ENCODE peak calls at places on chromosome 17, in six cellular contexts. One of them, this sample, is unnamed.

GRCh38 chr17:40075216-40076100 is 12.7 kb downstream of the THRA start:
- DNase-seq in heart right ventricle: peak; percentile 85
- DNase-seq in small intestine: peak; percentile 93
- DNase-seq in A673: peak; percentile 44
- DNase-seq in body of pancreas: peak; percentile 98
- DNase-seq in adrenal gland: peak; percentile 82
- DNase-seq in this sample: peak; percentile 85

GRCh38 chr17:80455328-80455710 is 21.1 kb downstream of the NPTX1 start:
- DNase-seq in heart right ventricle: peak; percentile 67
- DNase-seq in small intestine: no peak
- DNase-seq in A673: no peak
- DNase-seq in body of pancreas: peak; percentile 58
- DNase-seq in adrenal gland: peak; percentile 77
- DNase-seq in this sample: no peak

GRCh38 chr17:30203471-30203981 is 32.0 kb downstream of the SLC6A4 start:
- DNase-seq in heart right ventricle: no peak
- DNase-seq in small intestine: no peak
- DNase-seq in A673: no peak
- DNase-seq in body of pancreas: no peak
- DNase-seq in adrenal gland: no peak
- DNase-seq in this sample: no peak

GRCh38 chr17:59844884-59845594 is 47.7 kb downstream of the TUBD1 start:
- DNase-seq in heart right ventricle: no peak
- DNase-seq in small intestine: no peak
- DNase-seq in A673: no peak
- DNase-seq in body of pancreas: no peak
- DNase-seq in adrenal gland: no peak
- DNase-seq in this sample: no peak

GRCh38 chr17:36686123-36686669 is 84.8 kb downstream of the MRM1 start:
- DNase-seq in heart right ventricle: no peak
- DNase-seq in small intestine: no peak
- DNase-seq in A673: no peak
- DNase-seq in body of pancreas: no peak
- DNase-seq in adrenal gland: no peak
- DNase-seq in this sample: no peak

GRCh38 chr17:5000237-5000639 is 2.5 kb downstream of the KIF1C start:
- DNase-seq in heart right ventricle: peak; percentile 87
- DNase-seq in small intestine: no peak
- DNase-seq in A673: no peak
- DNase-seq in body of pancreas: peak; percentile 64
- DNase-seq in adrenal gland: peak; percentile 60
- DNase-seq in this sample: peak; percentile 88

GRCh38 chr17:34842235-34842634 is 119.0 kb downstream of the CCT6B start:
- DNase-seq in heart right ventricle: no peak
- DNase-seq in small intestine: no peak
- DNase-seq in A673: no peak
- DNase-seq in body of pancreas: no peak
- DNase-seq in adrenal gland: no peak
- DNase-seq in this sample: no peak

GRCh38 chr17:28384281-28385036 is 13.0 kb downstream of the SARM1 start:
- DNase-seq in heart right ventricle: peak; percentile 42
- DNase-seq in small intestine: peak; percentile 92
- DNase-seq in A673: no peak
- DNase-seq in body of pancreas: peak; percentile 93
- DNase-seq in adrenal gland: no peak
- DNase-seq in this sample: peak; percentile 49

GRCh38 chr17:80009391-80010282 is 26.0 kb downstream of the TBC1D16 start:
- DNase-seq in heart right ventricle: no peak
- DNase-seq in small intestine: no peak
- DNase-seq in A673: no peak
- DNase-seq in body of pancreas: no peak
- DNase-seq in adrenal gland: no peak
- DNase-seq in this sample: no peak

GRCh38 chr17:81397314-81398169 is 2.3 kb downstream of the BAHCC1 start:
- DNase-seq in heart right ventricle: no peak
- DNase-seq in small intestine: peak; percentile 59
- DNase-seq in A673: peak; percentile 86
- DNase-seq in body of pancreas: peak; percentile 60
- DNase-seq in adrenal gland: no peak
- DNase-seq in this sample: no peak

GRCh38 chr17:48757524-48757961 is 29.0 kb upstream of the HOXB13 start:
- DNase-seq in heart right ventricle: no peak
- DNase-seq in small intestine: no peak
- DNase-seq in A673: peak; percentile 16
- DNase-seq in body of pancreas: no peak
- DNase-seq in adrenal gland: no peak
- DNase-seq in this sample: no peak

GRCh38 chr17:82203920-82204319 is 8.7 kb downstream of the CCDC57 start:
- DNase-seq in heart right ventricle: no peak
- DNase-seq in small intestine: no peak
- DNase-seq in A673: no peak
- DNase-seq in body of pancreas: no peak
- DNase-seq in adrenal gland: no peak
- DNase-seq in this sample: no peak

GRCh38 chr17:9108166-9108565 is 86.9 kb downstream of the NTN1 start:
- DNase-seq in heart right ventricle: no peak
- DNase-seq in small intestine: no peak
- DNase-seq in A673: no peak
- DNase-seq in body of pancreas: no peak
- DNase-seq in adrenal gland: no peak
- DNase-seq in this sample: no peak

GRCh38 chr17:46732754-46733398 is 85.6 kb downstream of the WNT3 start:
- DNase-seq in heart right ventricle: no peak
- DNase-seq in small intestine: no peak
- DNase-seq in A673: peak; percentile 77
- DNase-seq in body of pancreas: no peak
- DNase-seq in adrenal gland: no peak
- DNase-seq in this sample: no peak

GRCh38 chr17:80927791-80928216 is 63.8 kb upstream of the CHMP6 start:
- DNase-seq in heart right ventricle: no peak
- DNase-seq in small intestine: no peak
- DNase-seq in A673: peak; percentile 14
- DNase-seq in body of pancreas: no peak
- DNase-seq in adrenal gland: no peak
- DNase-seq in this sample: no peak

GRCh38 chr17:44386182-44386525 is 3.3 kb downstream of the ITGA2B start:
- DNase-seq in heart right ventricle: no peak
- DNase-seq in small intestine: no peak
- DNase-seq in A673: no peak
- DNase-seq in body of pancreas: no peak
- DNase-seq in adrenal gland: no peak
- DNase-seq in this sample: no peak

GRCh38 chr17:8341456-8341855 is 1.8 kb downstream of the ODF4 start:
- DNase-seq in heart right ventricle: no peak
- DNase-seq in small intestine: no peak
- DNase-seq in A673: no peak
- DNase-seq in body of pancreas: no peak
- DNase-seq in adrenal gland: no peak
- DNase-seq in this sample: no peak

GRCh38 chr17:10295728-10296343 is 77.0 kb downstream of the MYH13 start:
- DNase-seq in heart right ventricle: peak; percentile 21
- DNase-seq in small intestine: peak; percentile 51
- DNase-seq in A673: peak; percentile 76
- DNase-seq in body of pancreas: no peak
- DNase-seq in adrenal gland: peak; percentile 42
- DNase-seq in this sample: peak; percentile 37

GRCh38 chr17:9959377-9959981 is 54.4 kb upstream of the RCVRN start:
- DNase-seq in heart right ventricle: peak; percentile 42
- DNase-seq in small intestine: no peak
- DNase-seq in A673: peak; percentile 61
- DNase-seq in body of pancreas: no peak
- DNase-seq in adrenal gland: no peak
- DNase-seq in this sample: no peak

GRCh38 chr17:50425682-50426471 is at the start of gene ACSF2:
- DNase-seq in heart right ventricle: peak; percentile 82
- DNase-seq in small intestine: peak; percentile 75
- DNase-seq in A673: peak; percentile 71
- DNase-seq in body of pancreas: peak; percentile 73
- DNase-seq in adrenal gland: peak; percentile 81
- DNase-seq in this sample: peak; percentile 76

GRCh38 chr17:14261406-14261805 is 24.7 kb upstream of the CDRT15 start:
- DNase-seq in heart right ventricle: no peak
- DNase-seq in small intestine: no peak
- DNase-seq in A673: no peak
- DNase-seq in body of pancreas: no peak
- DNase-seq in adrenal gland: no peak
- DNase-seq in this sample: no peak

DNA sequence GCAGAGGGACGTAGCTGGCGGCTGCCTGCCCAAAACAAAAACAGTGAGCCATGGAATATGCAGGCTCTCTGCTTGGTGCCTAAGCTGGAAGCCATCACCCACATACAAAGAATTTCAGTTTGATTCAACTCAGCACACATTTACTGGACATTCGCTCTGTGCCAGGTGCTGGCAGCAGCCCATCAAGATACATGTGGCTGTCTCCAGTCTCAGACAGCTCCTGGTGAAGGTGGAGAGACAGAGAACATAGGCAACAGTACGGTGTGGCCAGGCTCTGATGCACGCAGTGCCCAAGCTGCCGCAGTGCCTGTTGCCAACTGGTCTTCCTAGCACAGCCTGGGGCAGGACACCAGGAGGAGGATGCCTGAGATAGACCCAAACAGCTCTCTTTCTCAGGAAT is 88.5 kb downstream of the AIPL1 start:
- DNase-seq in heart right ventricle: no peak
- DNase-seq in small intestine: no peak
- DNase-seq in A673: no peak
- DNase-seq in body of pancreas: no peak
- DNase-seq in adrenal gland: no peak
- DNase-seq in this sample: no peak
- H3K27ac ChIP-seq in heart right ventricle: no peak overlapping the region
- H3K27ac ChIP-seq in small intestine: no peak overlapping the region
- H3K27ac ChIP-seq in A673: no peak overlapping the region
- H3K27ac ChIP-seq in body of pancreas: no peak overlapping the region
- H3K27ac ChIP-seq in adrenal gland: no peak overlapping the region
- H3K27ac ChIP-seq in this sample: no peak overlapping the region

GRCh38 chr17:20009052-20009301 is 182 bp upstream of the SPECC1 start:
- DNase-seq in heart right ventricle: no peak
- DNase-seq in small intestine: no peak
- DNase-seq in A673: no peak
- DNase-seq in body of pancreas: no peak
- DNase-seq in adrenal gland: no peak
- DNase-seq in this sample: no peak

GRCh38 chr17:20009302-20010098 is at the start of gene SPECC1:
- DNase-seq in heart right ventricle: peak; percentile 87
- DNase-seq in small intestine: peak; percentile 63
- DNase-seq in A673: peak; percentile 79
- DNase-seq in body of pancreas: peak; percentile 76
- DNase-seq in adrenal gland: peak; percentile 52
- DNase-seq in this sample: peak; percentile 84

GRCh38 chr17:20010886-20011402 is 1.8 kb downstream of the SPECC1 start:
- DNase-seq in heart right ventricle: no peak
- DNase-seq in small intestine: no peak
- DNase-seq in A673: no peak
- DNase-seq in body of pancreas: no peak
- DNase-seq in adrenal gland: no peak
- DNase-seq in this sample: no peak

GRCh38 chr17:20010099-20010863 is 1.1 kb downstream of the SPECC1 start:
- DNase-seq in heart right ventricle: peak; percentile 20
- DNase-seq in small intestine: peak; percentile 45
- DNase-seq in A673: peak; percentile 71
- DNase-seq in body of pancreas: peak; percentile 62
- DNase-seq in adrenal gland: peak; percentile 58
- DNase-seq in this sample: peak; percentile 28

GRCh38 chr17:20008242-20009051 is 712 bp upstream of the SPECC1 start:
- DNase-seq in heart right ventricle: peak; percentile 35
- DNase-seq in small intestine: peak; percentile 15
- DNase-seq in A673: no peak
- DNase-seq in body of pancreas: peak; percentile 30
- DNase-seq in adrenal gland: peak; percentile 25
- DNase-seq in this sample: peak; percentile 20
- H3K4me1 ChIP-seq in heart right ventricle: peaks cover 17% of the 10 kb centered on the region
- H3K4me1 ChIP-seq in small intestine: no peaks in the 10 kb centered on the region
- H3K4me1 ChIP-seq in A673: peaks cover 5% of the 10 kb centered on the region
- H3K4me1 ChIP-seq in body of pancreas: peaks cover 20% of the 10 kb centered on the region
- H3K4me1 ChIP-seq in adrenal gland: peaks cover 4% of the 10 kb centered on the region
- H3K4me1 ChIP-seq in this sample: peaks cover 18% of the 10 kb centered on the region

GRCh38 chr17:16072031-16072430 is 72.4 kb downstream of the TTC19 start:
- DNase-seq in heart right ventricle: no peak
- DNase-seq in small intestine: no peak
- DNase-seq in A673: no peak
- DNase-seq in body of pancreas: no peak
- DNase-seq in adrenal gland: no peak
- DNase-seq in this sample: no peak

GRCh38 chr17:16074423-16074822 is 74.8 kb downstream of the TTC19 start:
- DNase-seq in heart right ventricle: no peak
- DNase-seq in small intestine: no peak
- DNase-seq in A673: no peak
- DNase-seq in body of pancreas: no peak
- DNase-seq in adrenal gland: no peak
- DNase-seq in this sample: no peak

GRCh38 chr17:16068323-16068722 is 68.7 kb downstream of the TTC19 start:
- DNase-seq in heart right ventricle: no peak
- DNase-seq in small intestine: no peak
- DNase-seq in A673: no peak
- DNase-seq in body of pancreas: no peak
- DNase-seq in adrenal gland: no peak
- DNase-seq in this sample: no peak

GRCh38 chr17:16075949-16076348 is 76.3 kb downstream of the TTC19 start:
- DNase-seq in heart right ventricle: no peak
- DNase-seq in small intestine: no peak
- DNase-seq in A673: no peak
- DNase-seq in body of pancreas: no peak
- DNase-seq in adrenal gland: no peak
- DNase-seq in this sample: no peak

GRCh38 chr17:16073845-16074244 is 74.2 kb downstream of the TTC19 start:
- DNase-seq in heart right ventricle: no peak
- DNase-seq in small intestine: no peak
- DNase-seq in A673: no peak
- DNase-seq in body of pancreas: no peak
- DNase-seq in adrenal gland: no peak
- DNase-seq in this sample: no peak
- H3K36me3 ChIP-seq in heart right ventricle: peaks cover 95% of the 10 kb centered on the region
- H3K36me3 ChIP-seq in small intestine: peaks cover 41% of the 10 kb centered on the region
- H3K36me3 ChIP-seq in A673: peaks cover 45% of the 10 kb centered on the region
- H3K36me3 ChIP-seq in body of pancreas: peaks cover 36% of the 10 kb centered on the region
- H3K36me3 ChIP-seq in adrenal gland: no peaks in the 10 kb centered on the region
- H3K36me3 ChIP-seq in this sample: peaks cover 92% of the 10 kb centered on the region

GRCh38 chr17:42568341-42569111 is 1.6 kb downstream of the MLX start:
- DNase-seq in heart right ventricle: no peak
- DNase-seq in small intestine: no peak
- DNase-seq in A673: no peak
- DNase-seq in body of pancreas: no peak
- DNase-seq in adrenal gland: no peak
- DNase-seq in this sample: no peak
- H3K27ac ChIP-seq in heart right ventricle: peak overlapping the region; percentile 95
- H3K27ac ChIP-seq in small intestine: no peak overlapping the region
- H3K27ac ChIP-seq in A673: no peak overlapping the region
- H3K27ac ChIP-seq in body of pancreas: peak overlapping the region; percentile 5
- H3K27ac ChIP-seq in adrenal gland: no peak overlapping the region
- H3K27ac ChIP-seq in this sample: peak overlapping the region; percentile 100

GRCh38 chr17:58324409-58325288 is 3.9 kb downstream of the TSPOAP1 start:
- DNase-seq in heart right ventricle: peak; percentile 44
- DNase-seq in small intestine: no peak
- DNase-seq in A673: peak; percentile 35
- DNase-seq in body of pancreas: peak; percentile 73
- DNase-seq in adrenal gland: peak; percentile 69
- DNase-seq in this sample: no peak
- H3K4me1 ChIP-seq in heart right ventricle: peaks cover 18% of the 10 kb centered on the region
- H3K4me1 ChIP-seq in small intestine: peaks cover 3% of the 10 kb centered on the region
- H3K4me1 ChIP-seq in A673: peaks cover 5% of the 10 kb centered on the region
- H3K4me1 ChIP-seq in body of pancreas: peaks cover 14% of the 10 kb centered on the region
- H3K4me1 ChIP-seq in adrenal gland: peaks cover 11% of the 10 kb centered on the region
- H3K4me1 ChIP-seq in this sample: peaks cover 18% of the 10 kb centered on the region

GRCh38 chr17:1481736-1482135 is 10.8 kb downstream of the MYO1C start:
- DNase-seq in heart right ventricle: no peak
- DNase-seq in small intestine: no peak
- DNase-seq in A673: no peak
- DNase-seq in body of pancreas: no peak
- DNase-seq in adrenal gland: no peak
- DNase-seq in this sample: peak; percentile 47
- H3K36me3 ChIP-seq in heart right ventricle: peaks cover 74% of the 10 kb centered on the region
- H3K36me3 ChIP-seq in small intestine: peaks cover 33% of the 10 kb centered on the region
- H3K36me3 ChIP-seq in A673: peaks cover 48% of the 10 kb centered on the region
- H3K36me3 ChIP-seq in body of pancreas: peaks cover 26% of the 10 kb centered on the region
- H3K36me3 ChIP-seq in adrenal gland: no peaks in the 10 kb centered on the region
- H3K36me3 ChIP-seq in this sample: peaks cover 73% of the 10 kb centered on the region

This sample was measured in left ventricle myocardium inferior.